ENCODE peak calls at places on chromosomes 6 and 20, in seven cellular contexts. K is psoas muscle, H is ovary, M is cardiac muscle cell, B is transverse colon, D is heart right ventricle, J is spleen. E is an unnamed sample.

GRCh38 chr6:105501945-105502344 is 99.1 kb upstream of the PREP start:
- DNase-seq in K (no peak), H (no peak), M (no peak), B (no peak), D (no peak), J (no peak), E (no peak)

GRCh38 chr20:44204156-44204831 is 6.3 kb downstream of the OSER1 start:
- DNase-seq in K (no peak), H (no peak), M (peak; percentile 91), B (no peak), D (no peak), J (no peak), E (no peak)

GRCh38 chr6:45469708-45470107 is 92.0 kb upstream of the SUPT3H start:
- DNase-seq in K (no peak), H (no peak), M (no peak), B (no peak), D (no peak), J (no peak), E (no peak)

GRCh38 chr6:44050872-44051421 is 76.3 kb downstream of the MRPL14 start:
- DNase-seq in K (no peak), H (no peak), M (no peak), B (peak; percentile 8), D (no peak), J (peak; percentile 62), E (no peak)

GRCh38 chr6:25301358-25301757 is 22.2 kb downstream of the CARMIL1 start:
- DNase-seq in K (no peak), H (no peak), M (no peak), B (no peak), D (no peak), J (no peak), E (no peak)

GRCh38 chr6:120682145-120682544 is 652.1 kb downstream of the TBC1D32 start:
- DNase-seq in K (no peak), H (no peak), M (no peak), B (no peak), D (no peak), J (no peak), E (no peak)

GRCh38 chr6:157492249-157492648 is 111.3 kb downstream of the ZDHHC14 start:
- DNase-seq in K (no peak), H (no peak), M (no peak), B (no peak), D (no peak), J (no peak), E (no peak)

GRCh38 chr20:31923388-31924271 is 28.2 kb downstream of the PDRG1 start:
- DNase-seq in K (no peak), H (no peak), M (peak; percentile 3), B (no peak), D (no peak), J (no peak), E (no peak)

GRCh38 chr6:37339911-37340638 is 13.7 kb upstream of the RNF8 start:
- DNase-seq in K (no peak), H (no peak), M (no peak), B (no peak), D (no peak), J (no peak), E (no peak)

GRCh38 chr6:26329763-26330511 is 35.1 kb upstream of the BTN3A2 start:
- DNase-seq in K (no peak), H (no peak), M (peak; percentile 57), B (peak; percentile 34), D (no peak), J (no peak), E (no peak)

GRCh38 chr6:24145690-24146131 is 19.7 kb downstream of the NRSN1 start:
- DNase-seq in K (no peak), H (no peak), M (no peak), B (no peak), D (no peak), J (no peak), E (no peak)

DNA sequence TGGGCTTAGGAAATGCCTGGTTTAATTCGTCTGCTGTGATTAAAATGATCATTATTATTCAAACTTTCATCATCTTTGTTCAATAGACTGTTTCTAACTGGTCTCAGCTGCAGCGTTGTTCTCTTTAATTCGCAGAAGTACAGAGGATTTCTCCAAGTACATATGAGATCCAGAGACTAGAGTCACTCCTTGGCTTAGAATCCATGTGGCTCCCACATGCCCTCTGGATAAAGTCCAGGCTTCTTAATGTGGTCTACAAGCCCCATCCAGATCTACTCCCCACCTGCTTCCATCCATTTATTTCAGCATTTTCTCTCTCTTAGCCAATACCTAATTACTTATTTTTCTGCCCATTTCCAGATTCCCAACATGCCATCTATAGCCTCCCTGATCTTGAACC is 1.1 kb upstream of the ZBTB24 start:
- DNase-seq in K (no peak), H (no peak), M (no peak), B (no peak), D (no peak), J (no peak), E (no peak)
- H3K4me3 ChIP-seq in K (peak overlapping the region; percentile 96), H (no peak overlapping the region), M (no peak overlapping the region), B (no peak overlapping the region), D (no peak overlapping the region), J (no peak overlapping the region), E (peak overlapping the region; percentile 100)

GRCh38 chr6:128295670-128296069 is 224.7 kb downstream of the PTPRK start:
- DNase-seq in K (no peak), H (no peak), M (no peak), B (no peak), D (no peak), J (no peak), E (no peak)
- TF ChIP-seq CTCF in K (no peak), H (no peak), M (no peak), B (no peak), D (no peak), J (no peak), E (peak; percentile 25)

DNA sequence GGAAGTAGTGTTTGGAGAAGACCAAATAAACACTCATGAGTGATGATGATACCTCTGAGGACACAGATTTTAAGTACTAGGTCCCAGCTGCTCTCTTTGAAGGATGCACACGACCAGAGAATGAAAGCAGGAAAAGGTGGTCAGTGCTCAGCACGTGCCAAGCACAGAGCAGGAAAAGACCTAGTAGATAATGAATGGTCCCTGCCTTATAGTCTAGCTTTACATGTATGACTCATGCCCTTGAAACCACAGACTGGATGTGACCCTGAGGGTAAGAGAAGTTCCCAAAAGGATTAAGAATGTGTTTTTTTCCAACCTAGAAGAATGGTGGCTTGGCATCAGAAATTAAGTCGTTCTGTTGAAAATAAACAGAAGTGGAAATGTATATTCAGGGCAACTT is 2.8 kb upstream of the MC3R start:
- DNase-seq in K (no peak), H (no peak), M (peak; percentile 11), B (no peak), D (no peak), J (no peak), E (no peak)
- H3K9me3 ChIP-seq in K (no peaks in the 10 kb centered on the region), H (no peaks in the 10 kb centered on the region), M (no peaks in the 10 kb centered on the region), B (no peaks in the 10 kb centered on the region), D (no peaks in the 10 kb centered on the region), J (no peaks in the 10 kb centered on the region), E (no peaks in the 10 kb centered on the region)

GRCh38 chr6:139219271-139219729 is 72.5 kb downstream of the TXLNB start:
- DNase-seq in K (peak; percentile 78), H (peak; percentile 79), M (peak; percentile 95), B (peak; percentile 82), D (peak; percentile 84), J (peak; percentile 93), E (peak; percentile 79)
- H3K4me3 ChIP-seq in K (peak overlapping the region; percentile 19), H (no peak overlapping the region), M (no peak overlapping the region), B (no peak overlapping the region), D (peak overlapping the region; percentile 2), J (no peak overlapping the region), E (no peak overlapping the region)

E was measured in left ventricle myocardium inferior.